ENCODE peak calls at places on chromosomes 16 and 17, in five cellular contexts. K is upper lobe of right lung; T is Caco-2; R is CD4-positive, alpha-beta T cell; M is transverse colon. X is an unnamed sample. For H3K9me3, the result is how much of the 10 kb centered on the place peaks cover.

GRCh38 chr16:66264311-66265105 is 102.0 kb upstream of the CDH5 start:
- DNase-seq in K (peak), T (no peak), R (no peak), M (no peak), X (no peak)

GRCh38 chr17:83007504-83008475 is 71.6 kb upstream of the METRNL start:
- DNase-seq in K (no peak), T (no peak), R (no peak), M (no peak), X (no peak)

GRCh38 chr16:89925596-89926079 is 2.5 kb downstream of the TUBB3 start:
- DNase-seq in K (no peak), T (no peak), R (no peak), M (no peak), X (no peak)

GRCh38 chr16:67228034-67228785 is 1.3 kb downstream of the TMEM208 start:
- DNase-seq in K (no peak), T (no peak), R (no peak), M (no peak), X (no peak)

GRCh38 chr16:12925026-12925425 is 23.6 kb downstream of the SHISA9 start:
- DNase-seq in K (no peak), T (no peak), R (no peak), M (no peak), X (no peak)

GRCh38 chr17:38789185-38789584 is 10.2 kb downstream of the PIP4K2B start:
- DNase-seq in K (no peak), T (no peak), R (no peak), M (no peak), X (no peak)

GRCh38 chr17:79065105-79065670 is 9.4 kb upstream of the ENGASE start:
- DNase-seq in K (peak), T (peak), R (peak), M (peak), X (peak)

GRCh38 chr17:62004388-62004787 is 60.7 kb downstream of the MED13 start:
- DNase-seq in K (no peak), T (no peak), R (no peak), M (no peak), X (no peak)

GRCh38 chr16:2904100-2904921 is 7.4 kb upstream of the FLYWCH1 start:
- DNase-seq in K (peak), T (peak), R (peak), M (peak), X (peak)

GRCh38 chr16:3878610-3879009 is 1.9 kb downstream of the CREBBP start:
- DNase-seq in K (no peak), T (no peak), R (no peak), M (no peak), X (no peak)

GRCh38 chr16:89993971-89994370 is 25.3 kb downstream of the DBNDD1 start:
- DNase-seq in K (no peak), T (no peak), R (no peak), M (no peak), X (no peak)

GRCh38 chr17:72362466-72363335 is 241.9 kb downstream of the SOX9 start:
- DNase-seq in K (no peak), T (no peak), R (no peak), M (no peak), X (no peak)

GRCh38 chr17:16623282-16623681 is 30.4 kb downstream of the ZNF624 start:
- DNase-seq in K (no peak), T (no peak), R (no peak), M (no peak), X (no peak)

GRCh38 chr17:16617481-16618060 is 36.1 kb downstream of the ZNF624 start:
- DNase-seq in K (no peak), T (no peak), R (no peak), M (no peak), X (no peak)

DNA sequence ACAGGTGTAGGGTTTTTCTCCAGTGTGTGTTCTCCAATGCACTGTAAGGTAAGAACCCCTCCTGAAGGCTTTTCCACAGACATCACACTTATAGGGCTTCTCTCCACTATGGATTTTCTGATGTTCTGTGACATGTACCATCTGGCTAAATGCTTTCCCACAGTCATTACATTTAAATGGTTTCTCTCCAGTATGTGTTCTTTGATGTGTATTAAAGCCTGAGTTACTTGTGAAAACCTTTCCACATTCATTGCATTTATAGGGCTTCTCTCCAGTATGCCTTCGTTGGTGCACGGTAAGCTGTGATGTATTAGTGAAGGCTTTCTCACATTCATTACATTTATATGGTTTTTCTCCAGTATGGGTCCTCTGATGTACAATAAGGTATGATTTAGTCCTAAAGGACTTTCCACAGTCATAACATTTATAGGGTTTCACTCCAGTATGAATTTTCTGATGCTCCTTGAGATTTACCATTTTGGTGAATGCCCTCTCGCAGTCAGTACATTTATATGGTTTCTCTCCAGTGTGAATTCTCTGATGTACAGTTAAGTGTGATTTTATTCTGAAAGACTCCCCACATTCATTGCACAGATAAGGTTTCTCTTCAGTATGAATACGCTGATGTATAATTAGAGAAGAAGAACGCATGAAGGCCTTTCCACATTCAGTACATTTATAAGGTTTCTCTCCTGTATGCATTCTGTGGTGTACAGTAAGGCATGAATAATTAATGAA is 30.9 kb downstream of the ZNF624 start:
- DNase-seq in K (no peak), T (no peak), R (no peak), M (no peak), X (no peak)
- H3K9me3 ChIP-seq in K (half or more), T (half or more), R (half or more), M (half or more), X (under half)

DNA sequence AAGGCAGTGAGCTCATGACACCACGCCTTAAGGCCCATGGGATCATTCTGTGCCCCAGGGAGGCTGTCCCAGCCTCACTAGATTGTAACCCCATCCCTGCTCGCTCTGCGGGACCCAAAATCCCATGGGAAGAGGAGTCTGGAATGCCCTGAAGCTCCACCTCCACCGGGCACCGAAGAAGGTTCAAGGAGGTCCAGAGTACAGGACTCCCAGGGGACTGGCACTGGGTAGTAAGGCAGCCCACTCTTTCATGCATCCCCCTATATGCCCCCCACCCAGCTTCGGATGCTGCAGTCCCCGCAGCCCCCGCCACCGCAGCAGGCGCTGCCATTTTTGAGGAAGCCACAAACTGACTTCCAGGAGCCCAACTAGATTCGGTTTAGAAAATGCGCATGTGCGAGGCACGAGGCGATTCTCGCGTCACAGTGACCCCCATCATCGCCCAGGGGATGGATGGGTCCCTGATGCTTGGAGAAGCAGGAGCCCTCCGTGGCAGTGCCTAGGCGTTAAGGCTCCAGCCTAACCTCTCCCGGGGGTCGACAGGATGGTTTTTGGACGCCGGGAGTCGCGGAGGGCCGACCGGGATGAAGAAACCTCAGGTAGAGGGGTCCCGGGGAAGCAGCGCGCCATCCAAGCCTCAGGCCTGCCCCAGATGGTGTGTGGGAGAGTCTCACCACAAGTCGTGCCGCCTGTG is 1681.0 kb downstream of the TP53TG3F start:
- DNase-seq in K (peak), T (no peak), R (no peak), M (no peak), X (no peak)
- H3K9me3 ChIP-seq in K (under half), T (under half), R (under half), M (under half), X (under half)

DNA sequence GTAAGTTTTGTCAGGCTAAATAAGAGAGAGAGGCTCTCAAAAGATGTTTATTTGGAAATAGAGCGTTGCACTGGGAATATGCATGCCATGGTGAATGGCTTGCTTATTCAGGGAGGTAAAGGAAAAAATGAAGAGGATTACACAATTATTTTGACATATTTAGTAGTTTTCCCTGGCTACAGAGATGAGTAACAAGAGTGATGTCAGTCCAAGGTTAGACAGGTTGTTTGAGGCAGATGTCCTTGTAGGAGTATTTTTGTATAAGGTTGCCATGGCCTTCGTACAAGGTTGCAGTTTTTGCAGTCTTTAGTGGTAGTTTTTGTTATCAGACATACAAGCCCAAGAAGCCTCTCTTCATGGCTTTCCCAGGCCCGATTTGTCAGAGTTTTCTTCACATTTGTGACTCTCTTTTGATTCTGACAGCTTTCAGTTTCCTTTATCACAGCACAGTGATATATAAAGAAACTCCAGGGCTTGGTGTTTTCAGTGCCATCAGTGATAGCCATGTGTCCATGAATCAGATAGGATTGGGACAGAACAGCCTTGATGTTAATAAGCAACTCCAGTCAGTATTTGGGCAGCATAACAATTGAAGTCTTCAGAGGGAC is 18.7 kb upstream of the LGALS9 start:
- DNase-seq in K (no peak), T (no peak), R (no peak), M (no peak), X (no peak)
- H3K9me3 ChIP-seq in K (under half), T (under half), R (under half), M (under half), X (under half)

GRCh38 chr16:35570946-35571345 is 2111.5 kb downstream of the TP53TG3F start:
- DNase-seq in K (no peak), T (no peak), R (no peak), M (no peak), X (no peak)
- H3K9me3 ChIP-seq in K (under half), T (under half), R (under half), M (under half), X (under half)

GRCh38 chr17:11981862-11982261 is 15.4 kb downstream of the ZNF18 start:
- DNase-seq in K (no peak), T (no peak), R (no peak), M (no peak), X (no peak)
- H3K9me3 ChIP-seq in K (under half), T (under half), R (under half), M (under half), X (under half)

DNA sequence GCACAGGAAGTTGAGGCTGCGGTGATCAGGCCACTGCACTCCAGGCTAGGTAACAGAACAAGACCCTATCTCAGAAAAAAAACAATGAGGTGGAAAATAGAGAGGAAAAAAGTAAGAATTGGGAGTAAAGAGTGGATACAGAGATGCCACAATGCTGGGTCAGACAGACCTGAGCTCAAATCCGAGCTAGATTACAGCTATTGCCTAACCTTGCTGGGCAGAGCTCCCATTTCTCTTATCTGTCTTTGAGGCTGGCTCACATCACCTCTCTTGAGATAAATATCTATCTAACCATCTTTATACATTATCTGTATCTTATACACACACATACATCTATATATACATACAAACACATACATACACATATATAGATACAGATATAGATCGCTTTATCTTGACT is 59.0 kb downstream of the ACSM2B start:
- DNase-seq in K (no peak), T (no peak), R (no peak), M (no peak), X (no peak)
- H3K9me3 ChIP-seq in K (under half), T (under half), R (under half), M (under half), X (under half)

X was measured in T-helper 17 cell.